ENCODE peak calls at places on chromosomes 13 and 19, in ten cellular contexts. X, H, O, E, Z, K, I, A, G and F are unnamed samples.

GRCh38 chr13:110431425-110431824 is 124.3 kb downstream of the COL4A2 start:
- DNase-seq in H (no peak), K (no peak), Z (no peak), E (peak; percentile 12), I (no peak), X (no peak), A (no peak), G (no peak), O (no peak), F (no peak)

GRCh38 chr19:36604656-36605100 is 435 bp upstream of the ZNF382 start:
- DNase-seq in Z (peak; percentile 38), K (peak; percentile 59), A (no peak), G (peak; percentile 75), I (peak; percentile 30), X (peak; percentile 94), O (peak; percentile 17), H (peak; percentile 20), E (peak; percentile 20), F (peak; percentile 10)

GRCh38 chr13:99067160-99067985 is 89.5 kb upstream of the DOCK9 start:
- DNase-seq in K (no peak), I (no peak), G (no peak), O (no peak), H (no peak), A (no peak), E (no peak), Z (no peak), X (no peak), F (no peak)

GRCh38 chr13:79987761-79988160 is 353.2 kb downstream of the SPRY2 start:
- DNase-seq in E (no peak), I (no peak), H (no peak), G (no peak), Z (no peak), X (no peak), A (no peak), O (no peak), K (no peak), F (no peak)

GRCh38 chr13:36057041-36057440 is 74.1 kb downstream of the DCLK1 start:
- DNase-seq in I (no peak), Z (no peak), H (no peak), X (no peak), E (no peak), A (no peak), O (no peak), G (no peak), K (no peak), F (no peak)

GRCh38 chr19:42693760-42694350 is 46.4 kb downstream of the PSG3 start:
- DNase-seq in G (no peak), K (no peak), X (peak; percentile 17), H (no peak), A (no peak), O (no peak), Z (no peak), I (no peak), E (no peak), F (no peak)

GRCh38 chr19:10712754-10713153 is 5.1 kb upstream of the DNM2 start:
- DNase-seq in H (no peak), A (no peak), Z (peak; percentile 83), O (no peak), X (no peak), G (no peak), K (no peak), I (no peak), E (no peak), F (no peak)

GRCh38 chr19:11578342-11579142 is 1.1 kb upstream of the ACP5 start:
- DNase-seq in K (peak; percentile 86), X (peak; percentile 61), H (peak; percentile 64), G (peak; percentile 66), A (no peak), Z (peak; percentile 61), E (peak; percentile 32), O (peak; percentile 46), I (no peak), F (peak; percentile 41)

GRCh38 chr13:38366954-38367645 is 17.4 kb downstream of the UFM1 start:
- DNase-seq in H (no peak), Z (no peak), G (no peak), O (no peak), A (no peak), K (no peak), I (no peak), X (no peak), E (no peak), F (no peak)

GRCh38 chr13:52158629-52159158 is 703 bp downstream of the NEK3 start:
- DNase-seq in H (peak; percentile 36), G (peak; percentile 60), A (no peak), X (peak; percentile 36), E (no peak), K (peak; percentile 47), O (peak; percentile 31), I (peak; percentile 1), Z (peak; percentile 54), F (no peak)

GRCh38 chr19:55539082-55539715 is 2.3 kb upstream of the SBK2 start:
- DNase-seq in A (no peak), K (no peak), G (no peak), X (no peak), I (no peak), H (no peak), E (no peak), Z (no peak), O (no peak), F (no peak)

GRCh38 chr19:628168-628567 is 5.2 kb downstream of the POLRMT start:
- DNase-seq in H (no peak), G (no peak), O (no peak), A (no peak), E (no peak), Z (no peak), K (no peak), I (no peak), X (no peak), F (no peak)

GRCh38 chr19:45495178-45495577 is 1.7 kb downstream of the RTN2 start:
- DNase-seq in H (no peak), A (no peak), K (no peak), O (no peak), X (no peak), Z (no peak), G (no peak), I (no peak), E (no peak), F (no peak)

GRCh38 chr19:46571495-46571894 is 29.6 kb upstream of the CALM3 start:
- DNase-seq in K (no peak), X (no peak), I (no peak), Z (no peak), E (no peak), A (no peak), H (no peak), O (no peak), G (no peak), F (no peak)

GRCh38 chr13:93227906-93228801 is 1.5 kb downstream of the GPC6 start:
- DNase-seq in I (no peak), Z (peak; percentile 32), K (no peak), X (peak; percentile 25), E (no peak), O (peak; percentile 51), H (peak; percentile 76), A (peak; percentile 22), G (peak; percentile 40), F (no peak)

GRCh38 chr13:32164622-32165268 is 133.2 kb downstream of the FRY start:
- DNase-seq in G (no peak), A (no peak), E (no peak), O (no peak), X (peak; percentile 45), Z (no peak), H (no peak), K (peak; percentile 26), I (peak; percentile 11), F (no peak)

GRCh38 chr13:40069173-40070044 is 413.9 kb downstream of the COG6 start:
- DNase-seq in O (peak; percentile 84), H (peak; percentile 89), G (peak; percentile 80), I (no peak), E (peak; percentile 65), X (peak; percentile 77), K (peak; percentile 74), A (peak; percentile 72), Z (peak; percentile 80), F (peak; percentile 79)

GRCh38 chr19:16247353-16248182 is 49.9 kb downstream of the AP1M1 start:
- DNase-seq in G (peak; percentile 90), K (peak; percentile 93), H (peak; percentile 90), O (peak; percentile 90), E (peak; percentile 73), Z (peak; percentile 87), I (peak; percentile 28), A (peak; percentile 79), X (peak; percentile 84), F (peak; percentile 69)
- TF ChIP-seq POLR2A in G (no peak), K (no peak), H (peak; percentile 26), O (peak; percentile 29), E (no peak), Z (no peak), I (no peak), A (no peak), X (no peak), F (no peak)

DNA sequence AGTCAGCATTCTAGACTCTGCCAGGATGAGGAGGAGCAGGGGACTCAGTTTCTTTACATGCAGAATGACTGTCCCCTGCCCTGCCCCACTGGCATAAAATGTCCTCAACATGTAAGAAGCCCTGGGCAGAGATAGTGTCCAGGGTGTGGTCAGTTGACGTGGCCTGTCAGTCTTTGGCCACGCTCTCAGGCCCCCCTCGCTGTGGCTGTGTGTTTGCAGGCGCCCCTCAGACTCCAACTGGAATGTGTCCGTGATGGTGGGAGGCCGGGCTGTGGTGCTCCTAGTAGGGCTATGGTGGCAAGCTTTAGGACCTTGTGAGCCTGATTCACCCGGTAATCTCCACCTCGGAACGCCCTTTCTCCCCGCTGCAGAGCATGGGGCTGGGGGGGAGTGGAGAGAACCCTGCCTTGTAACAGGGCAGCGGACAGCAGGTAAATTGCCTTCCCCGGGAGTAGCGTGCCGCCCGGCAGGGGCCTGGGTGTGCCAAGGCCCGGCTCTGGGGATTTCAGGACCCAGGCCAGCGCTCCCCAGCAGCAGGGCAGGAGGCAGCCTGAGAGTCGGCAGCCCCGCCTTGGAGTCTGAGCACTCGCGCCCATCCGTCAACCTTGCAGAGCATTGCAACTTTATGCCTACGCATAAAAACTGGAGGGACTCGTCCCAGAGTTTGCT is 62.3 kb downstream of the CHST8 start:
- DNase-seq in O (no peak), I (no peak), G (peak; percentile 44), K (no peak), H (no peak), Z (no peak), E (no peak), A (no peak), X (peak; percentile 61), F (no peak)
- H3K4me3 ChIP-seq in O (no peak overlapping the region), I (no peak overlapping the region), G (no peak overlapping the region), K (no peak overlapping the region), H (no peak overlapping the region), Z (no peak overlapping the region), E (no peak overlapping the region), A (no peak overlapping the region), X (no peak overlapping the region), F (no peak overlapping the region)

DNA sequence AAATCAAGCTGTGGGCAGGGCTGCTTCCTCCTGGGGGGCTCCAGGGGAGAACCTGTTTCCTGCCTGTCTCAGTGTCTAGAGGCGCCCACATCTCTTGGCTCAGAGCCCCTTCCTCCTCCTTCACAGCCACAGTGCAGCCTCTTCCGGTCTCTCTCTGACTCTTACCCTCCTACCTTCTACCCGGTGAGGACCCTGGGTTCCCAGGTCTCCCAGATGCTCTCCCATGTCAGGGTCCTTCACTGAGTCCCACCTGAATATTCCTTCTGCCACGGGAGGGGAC is 153.1 kb downstream of the KDM4B start:
- DNase-seq in O (no peak), H (no peak), A (no peak), K (no peak), Z (no peak), I (no peak), G (no peak), E (no peak), X (no peak), F (no peak)
- H3K4me1 ChIP-seq in O (no peaks in the 10 kb centered on the region), H (peaks cover 5% of the 10 kb centered on the region), A (peaks cover 2% of the 10 kb centered on the region), K (no peaks in the 10 kb centered on the region), Z (no peaks in the 10 kb centered on the region), I (peaks cover 14% of the 10 kb centered on the region), G (peaks cover 8% of the 10 kb centered on the region), E (no peaks in the 10 kb centered on the region), X (peaks cover 13% of the 10 kb centered on the region), F (peaks cover 4% of the 10 kb centered on the region)

GRCh38 chr13:48583859-48584311 is 51.0 kb upstream of the RCBTB2 start:
- DNase-seq in K (no peak), I (no peak), O (no peak), H (no peak), G (no peak), E (no peak), A (no peak), Z (no peak), X (no peak), F (no peak)
- TF ChIP-seq POLR2A in K (no peak), I (no peak), O (no peak), H (no peak), G (no peak), E (no peak), A (no peak), Z (no peak), X (no peak), F (no peak)